ENCODE peak calls at places on chromosomes 3 and 15, in nine cellular contexts. W, K, J, U, V, B, P, I and E are unnamed samples. For H3K4me1, the result is how much of the 10 kb centered on the place peaks cover.

GRCh38 chr3:177041730-177042551 is 155.3 kb downstream of the TBL1XR1 start:
- DNase-seq in W (no peak), K (no peak), J (no peak), U (no peak), V (no peak), B (no peak), P (no peak), I (no peak), E (no peak)

GRCh38 chr3:29693863-29694262 is 413.0 kb downstream of the RBMS3 start:
- DNase-seq in W (no peak), K (no peak), J (no peak), U (no peak), V (peak), B (no peak), P (peak), I (peak), E (no peak)

GRCh38 chr15:39908186-39908585 is 11.9 kb downstream of the GPR176 start:
- DNase-seq in W (no peak), K (no peak), J (no peak), U (no peak), V (no peak), B (no peak), P (no peak), I (peak), E (no peak)

GRCh38 chr3:79329154-79329553 is 438.6 kb downstream of the ROBO1 start:
- DNase-seq in W (no peak), K (no peak), J (no peak), U (no peak), V (no peak), B (no peak), P (no peak), I (no peak), E (no peak)

GRCh38 chr3:159144891-159145290 is 343.0 kb downstream of the MFSD1 start:
- DNase-seq in W (no peak), K (no peak), J (no peak), U (no peak), V (no peak), B (no peak), P (no peak), I (no peak), E (no peak)

GRCh38 chr15:60972866-60973265 is 256.2 kb downstream of the RORA start:
- DNase-seq in W (no peak), K (no peak), J (no peak), U (no peak), V (no peak), B (no peak), P (no peak), I (no peak), E (no peak)

GRCh38 chr3:64612082-64612860 is 75.5 kb downstream of the ADAMTS9 start:
- DNase-seq in W (peak), K (no peak), J (no peak), U (no peak), V (peak), B (no peak), P (peak), I (peak), E (no peak)

GRCh38 chr3:195914648-195915473 is 6.5 kb upstream of the TNK2 start:
- DNase-seq in W (peak), K (peak), J (peak), U (peak), V (peak), B (peak), P (peak), I (peak), E (peak)

GRCh38 chr3:116291141-116291540 is 154.1 kb downstream of the LSAMP start:
- DNase-seq in W (no peak), K (no peak), J (no peak), U (no peak), V (no peak), B (no peak), P (no peak), I (no peak), E (no peak)

GRCh38 chr15:47212222-47213010 is 504.9 kb upstream of the SEMA6D start:
- DNase-seq in W (no peak), K (no peak), J (no peak), U (no peak), V (no peak), B (no peak), P (no peak), I (no peak), E (no peak)

GRCh38 chr15:93038064-93038705 is 50.8 kb downstream of the RGMA start:
- DNase-seq in W (no peak), K (no peak), J (peak), U (peak), V (no peak), B (no peak), P (no peak), I (no peak), E (no peak)

GRCh38 chr15:43275736-43276562 is 9.2 kb upstream of the TGM5 start:
- DNase-seq in W (no peak), K (no peak), J (no peak), U (no peak), V (no peak), B (no peak), P (no peak), I (no peak), E (no peak)

GRCh38 chr15:47514251-47514652 is 203.1 kb upstream of the SEMA6D start:
- DNase-seq in W (no peak), K (no peak), J (no peak), U (no peak), V (no peak), B (no peak), P (no peak), I (no peak), E (no peak)

GRCh38 chr3:185552358-185552877 is at the start of gene LIPH:
- DNase-seq in W (no peak), K (no peak), J (no peak), U (no peak), V (peak), B (no peak), P (peak), I (peak), E (no peak)

GRCh38 chr3:21647961-21648360 is 103.0 kb downstream of the ZNF385D start:
- DNase-seq in W (no peak), K (no peak), J (no peak), U (no peak), V (no peak), B (no peak), P (no peak), I (no peak), E (no peak)

GRCh38 chr15:69587731-69588130 is 135.1 kb downstream of the RPLP1 start:
- DNase-seq in W (no peak), K (no peak), J (no peak), U (no peak), V (no peak), B (no peak), P (no peak), I (no peak), E (no peak)

GRCh38 chr3:154188846-154189245 is 67.7 kb downstream of the ARHGEF26 start:
- DNase-seq in W (no peak), K (no peak), J (no peak), U (no peak), V (no peak), B (no peak), P (no peak), I (no peak), E (no peak)

GRCh38 chr3:71689305-71689704 is 35.9 kb downstream of the EIF4E3 start:
- DNase-seq in W (no peak), K (no peak), J (no peak), U (no peak), V (no peak), B (no peak), P (no peak), I (no peak), E (peak)

GRCh38 chr15:66907826-66908502 is 157.4 kb upstream of the SMAD3 start:
- DNase-seq in W (no peak), K (peak), J (no peak), U (peak), V (no peak), B (peak), P (peak), I (peak), E (peak)

GRCh38 chr3:66642015-66642414 is 141.2 kb upstream of the LRIG1 start:
- DNase-seq in W (no peak), K (no peak), J (no peak), U (no peak), V (no peak), B (no peak), P (peak), I (peak), E (no peak)

GRCh38 chr3:177733233-177733632 is 536.0 kb upstream of the TBL1XR1 start:
- DNase-seq in W (no peak), K (no peak), J (no peak), U (no peak), V (no peak), B (no peak), P (no peak), I (no peak), E (no peak)

GRCh38 chr3:32470362-32470761 is 32.3 kb downstream of the CMTM6 start:
- DNase-seq in W (no peak), K (no peak), J (no peak), U (no peak), V (no peak), B (no peak), P (no peak), I (no peak), E (no peak)

GRCh38 chr15:61621146-61621545 is 392.0 kb upstream of the RORA start:
- DNase-seq in W (no peak), K (no peak), J (no peak), U (no peak), V (peak), B (no peak), P (peak), I (peak), E (peak)

GRCh38 chr15:70083946-70084345 is 13.8 kb downstream of the TLE3 start:
- DNase-seq in W (no peak), K (no peak), J (no peak), U (no peak), V (no peak), B (no peak), P (no peak), I (no peak), E (no peak)

GRCh38 chr3:17183951-17184550 is 299.3 kb downstream of the PLCL2 start:
- DNase-seq in W (no peak), K (no peak), J (no peak), U (no peak), V (no peak), B (no peak), P (no peak), I (no peak), E (no peak)

GRCh38 chr3:53764376-53764775 is 81.8 kb downstream of the CHDH start:
- DNase-seq in W (no peak), K (no peak), J (no peak), U (peak), V (no peak), B (no peak), P (no peak), I (no peak), E (no peak)

GRCh38 chr3:58659051-58659675 is 7.4 kb downstream of the FAM3D start:
- DNase-seq in W (no peak), K (peak), J (peak), U (no peak), V (peak), B (no peak), P (peak), I (peak), E (no peak)

GRCh38 chr3:71659758-71660666 is 65.2 kb downstream of the EIF4E3 start:
- DNase-seq in W (no peak), K (no peak), J (no peak), U (no peak), V (no peak), B (no peak), P (no peak), I (no peak), E (no peak)

GRCh38 chr15:31558840-31559239 is 232.2 kb downstream of the KLF13 start:
- DNase-seq in W (no peak), K (no peak), J (no peak), U (no peak), V (no peak), B (no peak), P (no peak), I (no peak), E (no peak)

GRCh38 chr3:196694941-196695848 is 16.9 kb downstream of the CEP19 start:
- DNase-seq in W (no peak), K (no peak), J (no peak), U (no peak), V (no peak), B (no peak), P (no peak), I (no peak), E (no peak)

GRCh38 chr3:126134219-126134975 is 46.0 kb downstream of the ALDH1L1 start:
- DNase-seq in W (peak), K (peak), J (peak), U (peak), V (peak), B (peak), P (peak), I (peak), E (peak)

GRCh38 chr3:12352253-12352652 is 63.4 kb downstream of the PPARG start:
- DNase-seq in W (no peak), K (no peak), J (no peak), U (no peak), V (no peak), B (no peak), P (no peak), I (no peak), E (no peak)

GRCh38 chr3:141366285-141367037 is 1.8 kb upstream of the ZBTB38 start:
- DNase-seq in W (peak), K (peak), J (no peak), U (peak), V (peak), B (no peak), P (no peak), I (peak), E (no peak)

GRCh38 chr15:31758126-31758525 is 272.2 kb upstream of the CHRNA7 start:
- DNase-seq in W (no peak), K (peak), J (peak), U (no peak), V (no peak), B (peak), P (no peak), I (peak), E (no peak)

GRCh38 chr3:52495096-52495495 is at the start of gene STAB1:
- DNase-seq in W (no peak), K (peak), J (peak), U (no peak), V (no peak), B (peak), P (no peak), I (no peak), E (no peak)

GRCh38 chr3:11954312-11954934 is 49.8 kb upstream of the SYN2 start:
- DNase-seq in W (peak), K (no peak), J (no peak), U (no peak), V (no peak), B (no peak), P (no peak), I (no peak), E (no peak)

DNA sequence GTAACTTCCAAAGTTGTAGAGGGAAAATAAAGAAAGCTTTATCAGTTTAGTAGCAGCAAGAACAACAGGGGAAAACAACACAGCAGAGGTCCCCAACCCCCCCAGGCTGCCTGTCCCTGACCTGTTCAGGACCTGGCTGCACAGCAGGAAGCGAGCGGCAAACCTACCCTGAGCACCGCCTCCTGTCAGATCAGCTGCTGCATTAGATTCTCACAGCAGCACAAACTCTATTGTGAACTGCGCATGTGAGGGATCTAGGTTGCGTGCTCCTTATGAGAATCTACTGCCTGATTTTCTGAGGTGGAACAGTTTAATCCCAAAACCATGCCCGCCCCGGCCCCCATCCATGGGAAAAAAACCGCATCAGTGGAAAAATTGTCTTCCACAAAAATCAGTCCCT is 40.3 kb downstream of the USP50 start:
- DNase-seq in W (peak), K (no peak), J (no peak), U (no peak), V (peak), B (no peak), P (no peak), I (peak), E (no peak)
- H3K4me1 ChIP-seq in W (under half), K (under half), J (under half), U (under half), V (under half), B (under half), P (under half), I (under half), E (under half)

GRCh38 chr3:46979958-46980497 is 562 bp downstream of the NBEAL2 start:
- DNase-seq in W (peak), K (no peak), J (no peak), U (peak), V (peak), B (peak), P (no peak), I (no peak), E (no peak)
- H3K4me1 ChIP-seq in W (under half), K (under half), J (under half), U (under half), V (under half), B (under half), P (under half), I (under half), E (half or more)

GRCh38 chr15:37881237-37882013 is 53.0 kb upstream of the TMCO5A start:
- DNase-seq in W (no peak), K (no peak), J (no peak), U (no peak), V (no peak), B (no peak), P (no peak), I (no peak), E (no peak)

GRCh38 chr15:37880009-37880834 is 54.2 kb upstream of the TMCO5A start:
- DNase-seq in W (no peak), K (no peak), J (no peak), U (no peak), V (peak), B (no peak), P (peak), I (peak), E (peak)

GRCh38 chr15:37880835-37881153 is 53.6 kb upstream of the TMCO5A start:
- DNase-seq in W (no peak), K (no peak), J (no peak), U (no peak), V (no peak), B (no peak), P (no peak), I (no peak), E (no peak)

GRCh38 chr15:37876900-37877299 is 57.5 kb upstream of the TMCO5A start:
- DNase-seq in W (no peak), K (no peak), J (no peak), U (no peak), V (no peak), B (no peak), P (no peak), I (no peak), E (no peak)

DNA sequence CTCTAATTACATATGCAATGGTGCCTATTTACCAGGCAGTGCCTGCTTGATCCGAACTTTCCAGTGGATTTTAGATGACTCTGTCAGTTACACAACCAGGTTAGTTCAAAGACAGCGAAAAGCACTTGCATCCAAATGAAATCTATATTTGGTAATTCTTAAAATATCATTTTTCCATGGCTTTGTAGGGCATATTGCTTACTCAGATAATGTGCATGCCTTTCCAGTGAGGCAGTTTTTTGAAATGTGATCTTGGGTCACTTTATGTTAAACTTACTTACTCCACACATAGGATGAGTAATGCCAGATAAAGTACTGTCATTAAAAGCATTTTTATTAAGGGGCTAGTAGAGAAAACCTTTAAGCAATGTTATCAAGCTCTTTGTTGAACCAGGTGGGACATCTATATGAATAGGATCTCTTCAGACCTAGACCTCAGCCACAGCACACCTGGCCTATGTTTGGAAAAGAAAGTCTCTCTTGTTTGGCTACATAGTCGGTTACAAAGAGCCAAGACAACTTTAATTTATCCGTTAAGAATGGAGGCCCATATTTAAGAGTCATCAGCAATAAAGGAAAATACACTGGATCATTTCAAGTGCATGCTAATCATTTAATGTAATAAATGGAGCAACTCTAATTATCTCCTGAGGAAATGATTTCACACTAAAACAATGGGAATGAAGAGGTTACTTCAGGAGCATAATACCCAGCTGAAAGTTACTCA is 56.4 kb upstream of the TMCO5A start:
- DNase-seq in W (no peak), K (no peak), J (no peak), U (no peak), V (no peak), B (no peak), P (no peak), I (peak), E (no peak)
- H3K4me1 ChIP-seq in W (under half), K (under half), J (under half), U (under half), V (under half), B (under half), P (under half), I (under half), E (under half)

GRCh38 chr3:156680243-156680930 is 6.0 kb downstream of the TIPARP start:
- DNase-seq in W (no peak), K (no peak), J (no peak), U (no peak), V (no peak), B (no peak), P (no peak), I (no peak), E (peak)

GRCh38 chr3:156685198-156685597 is 10.8 kb downstream of the TIPARP start:
- DNase-seq in W (no peak), K (no peak), J (no peak), U (no peak), V (no peak), B (no peak), P (no peak), I (no peak), E (no peak)

GRCh38 chr3:156681003-156681402 is 6.6 kb downstream of the TIPARP start:
- DNase-seq in W (no peak), K (no peak), J (peak), U (no peak), V (no peak), B (no peak), P (peak), I (peak), E (peak)

GRCh38 chr3:156682963-156683362 is 8.6 kb downstream of the TIPARP start:
- DNase-seq in W (no peak), K (no peak), J (no peak), U (no peak), V (no peak), B (no peak), P (no peak), I (no peak), E (no peak)

DNA sequence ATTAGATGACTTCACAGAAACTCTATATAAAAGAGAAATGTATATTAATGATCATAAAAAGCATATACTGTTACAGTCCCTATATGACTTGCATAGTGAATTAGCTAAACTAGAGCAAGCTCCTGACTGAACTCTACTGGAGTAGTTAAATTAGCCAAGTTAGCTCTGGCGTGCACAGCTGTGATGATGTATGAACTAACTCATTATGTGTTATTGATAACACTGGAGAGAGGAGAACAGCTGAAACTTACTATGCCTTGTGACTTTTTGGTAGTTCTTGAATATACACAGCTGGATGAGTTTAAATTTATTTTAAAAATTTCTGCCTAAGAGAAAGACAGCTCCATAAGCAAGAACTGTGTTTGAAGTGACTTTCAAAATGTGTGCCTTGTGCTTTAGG is 8.1 kb downstream of the TIPARP start:
- DNase-seq in W (no peak), K (no peak), J (no peak), U (no peak), V (no peak), B (no peak), P (no peak), I (no peak), E (no peak)
- H3K4me1 ChIP-seq in W (under half), K (under half), J (under half), U (half or more), V (half or more), B (half or more), P (under half), I (under half), E (half or more)